ENCODE peak calls at places on chromosomes 7 and 10, in nine cellular contexts. Y is T-helper 1 cell; R is GDM1; V is effector memory CD4-positive, alpha-beta T cell; I is fibroblast of pulmonary artery; W is amygdala; L is WTC11; S is uterus; U is activated CD8-positive, alpha-beta T cell treated with anti-CD3 and anti-CD28 coated beads for 36 hours. H is an unnamed sample.

GRCh38 chr7:77550586-77550985 is 13.5 kb downstream of the PTPN12 start:
- DNase-seq in V (no peak), Y (no peak), S (no peak), U (no peak), L (no peak), R (no peak), I (peak), W (no peak), H (no peak)

GRCh38 chr7:107564553-107565298 is 955 bp downstream of the DUS4L start:
- DNase-seq in V (no peak), Y (no peak), R (no peak), I (peak), S (no peak), W (no peak), L (no peak), U (no peak), H (peak)

GRCh38 chr10:121596668-121597503 is 1.4 kb downstream of the FGFR2 start:
- DNase-seq in R (no peak), W (no peak), S (peak), U (no peak), V (no peak), I (no peak), L (peak), Y (no peak), H (no peak)

GRCh38 chr7:157543276-157543675 is 206.5 kb downstream of the DNAJB6 start:
- DNase-seq in W (no peak), L (peak), R (no peak), U (no peak), Y (no peak), I (no peak), S (no peak), V (no peak), H (no peak)

GRCh38 chr7:17502209-17502810 is 203.9 kb downstream of the AHR start:
- DNase-seq in L (no peak), S (no peak), R (no peak), V (no peak), U (no peak), Y (no peak), W (no peak), I (no peak), H (no peak)

GRCh38 chr10:130686680-130687300 is 550.6 kb downstream of the GLRX3 start:
- DNase-seq in S (no peak), V (no peak), U (no peak), W (no peak), I (no peak), R (no peak), Y (no peak), L (no peak), H (no peak)

GRCh38 chr7:4361774-4362173 is 320.3 kb upstream of the FOXK1 start:
- DNase-seq in I (no peak), Y (no peak), R (no peak), W (no peak), V (no peak), U (no peak), L (no peak), S (no peak), H (no peak)

GRCh38 chr10:77960829-77961329 is 34.3 kb upstream of the DLG5 start:
- DNase-seq in V (no peak), S (no peak), I (no peak), L (no peak), R (no peak), U (no peak), Y (no peak), W (no peak), H (no peak)

GRCh38 chr7:43302211-43302711 is 189.8 kb downstream of the HECW1 start:
- DNase-seq in L (no peak), R (no peak), U (peak), W (no peak), S (no peak), Y (no peak), V (no peak), I (peak), H (peak)

GRCh38 chr7:12067156-12067831 is 143.8 kb upstream of the TMEM106B start:
- DNase-seq in Y (peak), S (peak), U (peak), V (peak), R (peak), I (peak), L (peak), W (no peak), H (peak)

GRCh38 chr10:26486304-26486703 is 48.2 kb downstream of the APBB1IP start:
- DNase-seq in S (peak), I (peak), Y (no peak), V (no peak), W (no peak), R (no peak), U (no peak), L (no peak), H (no peak)

GRCh38 chr10:105017116-105017515 is 376.0 kb downstream of the SORCS3 start:
- DNase-seq in R (no peak), L (no peak), W (no peak), I (no peak), Y (no peak), S (no peak), U (peak), V (no peak), H (no peak)

GRCh38 chr7:81484266-81484665 is 285.6 kb downstream of the HGF start:
- DNase-seq in I (peak), Y (no peak), S (peak), U (no peak), W (no peak), R (no peak), V (no peak), L (peak), H (peak)

GRCh38 chr7:158141806-158142518 is 445.7 kb downstream of the PTPRN2 start:
- DNase-seq in V (no peak), Y (no peak), L (no peak), I (no peak), R (no peak), W (no peak), U (no peak), S (no peak), H (no peak)

H was measured in HCEC 1CT.